ENCODE peak calls at places on chromosomes 7 and 10, in five cellular contexts. P is PC-9, Q is colonic mucosa, E is GM12864, K is fibroblast of the aortic adventitia. U is an unnamed sample.

GRCh38 chr10:87927091-87927490 is 63.7 kb downstream of the PTEN start:
- DNase-seq in P (no peak), Q (no peak), E (no peak), K (peak; percentile 37), U (no peak)

GRCh38 chr7:44150466-44150832 is 9.3 kb upstream of the MYL7 start:
- DNase-seq in P (peak; percentile 74), Q (no peak), E (peak; percentile 38), K (no peak), U (peak; percentile 58)

GRCh38 chr10:51522858-51523257 is 176.5 kb downstream of the CSTF2T start:
- DNase-seq in P (no peak), Q (no peak), E (no peak), K (no peak), U (no peak)

GRCh38 chr7:149427096-149427680 is 33.7 kb downstream of the ZNF777 start:
- DNase-seq in P (no peak), Q (no peak), E (no peak), K (no peak), U (no peak)

GRCh38 chr7:10733747-10734146 is 239.9 kb upstream of the PHF14 start:
- DNase-seq in P (no peak), Q (no peak), E (no peak), K (no peak), U (no peak)

GRCh38 chr10:119296703-119297102 is 89.3 kb downstream of the GRK5 start:
- DNase-seq in P (no peak), Q (no peak), E (no peak), K (no peak), U (no peak)

GRCh38 chr7:17009007-17009719 is 127.4 kb upstream of the AGR3 start:
- DNase-seq in P (no peak), Q (no peak), E (peak; percentile 15), K (peak; percentile 73), U (peak; percentile 14)

GRCh38 chr7:38339953-38340819 is 66.8 kb upstream of the TARP start:
- DNase-seq in P (no peak), Q (no peak), E (no peak), K (no peak), U (no peak)

GRCh38 chr7:47435889-47436312 is 146.0 kb downstream of the TNS3 start:
- DNase-seq in P (no peak), Q (peak; percentile 76), E (peak; percentile 16), K (peak; percentile 91), U (no peak)

GRCh38 chr7:155533827-155534690 is 12.3 kb downstream of the CNPY1 start:
- DNase-seq in P (no peak), Q (no peak), E (no peak), K (no peak), U (peak; percentile 82)

GRCh38 chr10:110340821-110341220 is 36.1 kb upstream of the SMNDC1 start:
- DNase-seq in P (no peak), Q (no peak), E (no peak), K (peak; percentile 57), U (no peak)

GRCh38 chr7:107693396-107693795 is 32.8 kb downstream of the SLC26A4 start:
- DNase-seq in P (no peak), Q (no peak), E (no peak), K (no peak), U (no peak)

GRCh38 chr10:98030991-98031431 is 590 bp upstream of the CRTAC1 start:
- DNase-seq in P (no peak), Q (no peak), E (no peak), K (no peak), U (no peak)

GRCh38 chr7:138890467-138890781 is 90.8 kb downstream of the KIAA1549 start:
- DNase-seq in P (no peak), Q (no peak), E (no peak), K (no peak), U (no peak)

GRCh38 chr10:103712898-103713498 is 142.4 kb downstream of the SH3PXD2A start:
- DNase-seq in P (peak; percentile 45), Q (peak; percentile 89), E (no peak), K (peak; percentile 87), U (peak; percentile 78)

GRCh38 chr10:88039496-88040200 is 176.2 kb downstream of the PTEN start:
- DNase-seq in P (peak; percentile 50), Q (no peak), E (no peak), K (peak; percentile 46), U (no peak)

GRCh38 chr10:104897679-104898078 is 256.6 kb downstream of the SORCS3 start:
- DNase-seq in P (no peak), Q (no peak), E (no peak), K (no peak), U (no peak)

GRCh38 chr7:4854916-4855315 is 6.9 kb downstream of the PAPOLB start:
- DNase-seq in P (no peak), Q (no peak), E (no peak), K (no peak), U (no peak)

GRCh38 chr10:132627736-132628512 is 90.3 kb downstream of the INPP5A start:
- DNase-seq in P (no peak), Q (no peak), E (no peak), K (peak; percentile 37), U (peak; percentile 65)

GRCh38 chr7:7768977-7769376 is 50.6 kb upstream of the RPA3 start:
- DNase-seq in P (no peak), Q (no peak), E (no peak), K (peak; percentile 33), U (no peak)

DNA sequence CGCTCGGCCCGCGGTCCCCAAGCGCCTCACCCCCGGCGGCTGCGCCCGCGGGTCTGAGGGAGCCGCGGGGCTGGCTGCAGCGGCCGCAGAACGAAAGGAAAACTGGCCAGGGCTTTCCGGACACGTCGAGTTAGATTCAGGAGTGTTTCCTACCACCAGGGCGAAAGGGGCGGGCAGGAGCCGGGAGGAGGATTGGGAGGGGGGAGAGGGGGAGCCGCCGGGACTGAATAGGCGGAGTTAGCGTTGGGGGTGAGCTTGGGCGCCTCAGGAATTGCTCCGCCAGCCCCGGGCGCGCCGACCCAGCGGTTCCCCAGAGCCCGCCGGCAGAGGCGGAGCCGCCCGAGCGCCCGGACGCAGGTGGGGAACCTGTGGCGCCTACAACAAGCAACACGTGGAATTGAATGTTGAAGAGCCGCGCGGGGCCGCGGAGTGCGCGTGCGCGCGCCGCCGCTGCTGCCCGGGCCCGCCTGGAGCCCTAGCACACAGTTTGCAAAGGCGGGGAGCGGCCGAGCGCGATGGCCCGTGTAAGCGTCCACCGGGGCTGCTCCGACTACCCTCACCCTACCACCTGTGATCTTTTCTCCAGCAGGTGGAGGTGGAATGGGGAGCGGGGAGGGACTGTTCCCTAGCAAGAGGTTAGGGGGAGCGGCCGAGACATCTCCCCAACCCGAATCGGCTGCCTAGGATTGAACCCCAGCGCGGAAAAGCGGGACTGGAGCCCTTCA is at the start of gene CADPS2:
- DNase-seq in P (peak; percentile 77), Q (peak; percentile 85), E (peak; percentile 36), K (peak; percentile 84), U (peak; percentile 83)
- TF ChIP-seq CTCF in P (no peak), Q (no peak), E (no peak), K (peak; percentile 52), U (no peak)

GRCh38 chr7:93175219-93175618 is 27.0 kb upstream of the SAMD9L start:
- DNase-seq in P (no peak), Q (no peak), E (no peak), K (no peak), U (no peak)
- TF ChIP-seq CTCF in P (no peak), Q (no peak), E (no peak), K (peak; percentile 3), U (no peak)

GRCh38 chr7:80098795-80099194 is 35.8 kb upstream of the GNAI1 start:
- DNase-seq in P (no peak), Q (no peak), E (no peak), K (no peak), U (no peak)
- TF ChIP-seq CTCF in P (peak; percentile 48), Q (no peak), E (peak; percentile 44), K (peak; percentile 38), U (no peak)

GRCh38 chr10:59557052-59557451 is 152.6 kb downstream of the SLC16A9 start:
- DNase-seq in P (no peak), Q (no peak), E (no peak), K (no peak), U (no peak)

GRCh38 chr10:59557642-59558041 is 152.0 kb downstream of the SLC16A9 start:
- DNase-seq in P (no peak), Q (no peak), E (no peak), K (no peak), U (no peak)

GRCh38 chr10:59558066-59558465 is 151.6 kb downstream of the SLC16A9 start:
- DNase-seq in P (no peak), Q (no peak), E (no peak), K (no peak), U (no peak)

GRCh38 chr10:59550061-59550460 is 159.6 kb downstream of the SLC16A9 start:
- DNase-seq in P (no peak), Q (no peak), E (no peak), K (no peak), U (no peak)

DNA sequence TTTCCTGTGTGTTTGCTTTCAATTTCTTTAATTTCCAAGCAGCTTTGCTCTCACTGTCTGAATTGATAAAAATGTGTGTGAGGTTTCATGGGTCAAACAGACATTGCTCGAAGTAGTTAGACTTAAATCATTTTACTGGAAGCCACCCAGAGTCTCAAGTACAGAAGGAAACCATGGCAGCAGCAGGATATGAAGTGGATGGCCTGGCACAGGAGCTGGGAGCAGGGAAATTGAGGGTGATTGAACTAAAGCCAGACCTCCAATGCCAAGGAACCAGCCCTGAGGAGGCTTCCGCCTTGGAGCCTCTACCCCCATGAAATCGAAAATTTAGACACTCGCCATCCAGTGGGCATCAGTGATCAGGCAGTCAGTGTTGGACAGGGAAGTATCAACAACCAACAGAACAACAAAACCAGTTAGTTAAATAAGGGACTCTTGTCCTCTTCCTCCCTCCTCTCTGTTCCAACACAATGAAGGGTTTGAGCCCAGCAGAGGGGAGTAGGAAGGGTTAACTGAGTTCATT is 156.5 kb downstream of the SLC16A9 start:
- DNase-seq in P (no peak), Q (no peak), E (no peak), K (no peak), U (no peak)
- TF ChIP-seq CTCF in P (no peak), Q (no peak), E (no peak), K (no peak), U (no peak)

GRCh38 chr10:74035324-74035723 is 37.4 kb downstream of the VCL start:
- DNase-seq in P (no peak), Q (no peak), E (no peak), K (peak; percentile 63), U (no peak)
- TF ChIP-seq CTCF in P (peak; percentile 44), Q (no peak), E (no peak), K (peak; percentile 27), U (no peak)

DNA sequence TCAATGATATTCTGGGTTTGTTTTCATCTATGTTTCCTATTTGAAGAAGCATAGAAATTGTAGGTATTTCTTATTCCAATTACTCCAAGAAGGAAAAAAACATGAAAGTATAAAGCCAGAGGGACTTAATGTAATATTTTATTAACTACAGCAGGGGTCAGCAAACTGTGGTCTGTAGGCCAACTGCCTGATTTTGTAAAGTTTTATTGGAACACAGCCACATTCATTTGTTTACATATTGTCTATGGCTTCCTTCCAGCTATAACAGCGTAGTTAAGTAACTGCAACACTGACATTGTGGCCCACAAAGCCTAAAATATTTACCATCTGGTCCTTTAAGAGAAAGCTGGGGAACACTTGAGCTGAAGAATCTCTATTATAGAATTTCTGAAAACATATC is 306.2 kb downstream of the BICC1 start:
- DNase-seq in P (peak; percentile 64), Q (no peak), E (no peak), K (peak; percentile 64), U (no peak)
- TF ChIP-seq CTCF in P (no peak), Q (no peak), E (no peak), K (no peak), U (no peak)